ENCODE peak calls at places on chromosomes 7 and 10, in four cellular contexts. C is activated CD8-positive, alpha-beta memory T cell treated with anti-CD3 and anti-CD28 coated beads, Interleukin-2, amount 10 ng/mL, durations not matched to agents 7 days and 5 days; F is activated CD8-positive, alpha-beta T cell treated with anti-CD3 and anti-CD28 coated beads, Interleukin-2, amount 10 ng/mL, durations not matched to agents 7 days and 5 days; R is T1000. H is an unnamed sample.

GRCh38 chr7:33511735-33512134 is 382.4 kb downstream of the BBS9 start:
- DNase-seq in C (no peak), F (no peak), R (no peak), H (no peak)

GRCh38 chr10:95196053-95196452 is 2.0 kb downstream of the ACSM6 start:
- DNase-seq in R (no peak), F (no peak), C (no peak), H (no peak)

GRCh38 chr10:127922675-127923366 is 15.9 kb downstream of the PTPRE start:
- DNase-seq in F (no peak), C (no peak), R (peak; percentile 6), H (no peak)

GRCh38 chr10:114265392-114266053 is 26.5 kb downstream of the VWA2 start:
- DNase-seq in F (no peak), C (no peak), R (no peak), H (no peak)

GRCh38 chr10:113073549-113074189 is 123.6 kb downstream of the TCF7L2 start:
- DNase-seq in R (peak; percentile 84), F (no peak), C (no peak), H (no peak)

GRCh38 chr7:137762334-137762733 is 84.4 kb downstream of the DGKI start:
- DNase-seq in C (no peak), F (no peak), R (no peak), H (no peak)

GRCh38 chr10:62560207-62560819 is 186.1 kb downstream of the ZNF365 start:
- DNase-seq in C (no peak), F (no peak), R (no peak), H (no peak)

GRCh38 chr7:32378991-32379390 is 111.2 kb downstream of the LSM5 start:
- DNase-seq in C (no peak), R (no peak), F (no peak), H (no peak)

GRCh38 chr7:155305251-155305904 is 7.7 kb downstream of the INSIG1 start:
- DNase-seq in R (no peak), F (no peak), C (no peak), H (no peak)

GRCh38 chr7:89023902-89024301 is 228.4 kb upstream of the TEX47 start:
- DNase-seq in F (no peak), R (no peak), C (no peak), H (no peak)

GRCh38 chr7:131970602-131971001 is 414.2 kb upstream of the PODXL start:
- DNase-seq in C (no peak), F (no peak), R (no peak), H (no peak)

GRCh38 chr10:63819753-63820347 is 298.6 kb downstream of the REEP3 start:
- DNase-seq in F (peak; percentile 23), R (peak; percentile 11), C (no peak), H (peak; percentile 63)

H was measured in neural crest cell.